ENCODE peak calls at places on chromosomes 4 and X, in six cellular contexts. One of them, this sample, is unnamed. For H3K4me1, the result is how much of the 10 kb centered on the place peaks cover.

GRCh38 chr4:169263791-169264392 is 6.9 kb downstream of the SH3RF1 start:
- DNase-seq in fibroblast of lung: no peak
- DNase-seq in heart left ventricle: no peak
- DNase-seq in gastrocnemius medialis: no peak
- DNase-seq in A549: no peak
- DNase-seq in tibial artery: peak
- DNase-seq in this sample: peak

GRCh38 chr4:56787380-56787779 is 34.1 kb downstream of the SPINK2 start:
- DNase-seq in gastrocnemius medialis: no peak
- DNase-seq in A549: no peak
- DNase-seq in heart left ventricle: no peak
- DNase-seq in tibial artery: no peak
- DNase-seq in fibroblast of lung: peak
- DNase-seq in this sample: no peak

GRCh38 chr4:150321113-150321512 is 242.9 kb downstream of the DCLK2 start:
- DNase-seq in fibroblast of lung: no peak
- DNase-seq in gastrocnemius medialis: no peak
- DNase-seq in A549: no peak
- DNase-seq in heart left ventricle: no peak
- DNase-seq in tibial artery: no peak
- DNase-seq in this sample: no peak

GRCh38 chr4:150943831-150944230 is 71.3 kb downstream of the LRBA start:
- DNase-seq in heart left ventricle: no peak
- DNase-seq in tibial artery: no peak
- DNase-seq in A549: no peak
- DNase-seq in fibroblast of lung: no peak
- DNase-seq in gastrocnemius medialis: no peak
- DNase-seq in this sample: no peak

GRCh38 chr4:74631988-74632387 is 162.3 kb downstream of the BTC start:
- DNase-seq in heart left ventricle: no peak
- DNase-seq in fibroblast of lung: no peak
- DNase-seq in gastrocnemius medialis: no peak
- DNase-seq in A549: no peak
- DNase-seq in tibial artery: no peak
- DNase-seq in this sample: no peak

GRCh38 chr4:93710847-93711430 is 117.6 kb upstream of the ATOH1 start:
- DNase-seq in tibial artery: no peak
- DNase-seq in heart left ventricle: no peak
- DNase-seq in A549: no peak
- DNase-seq in gastrocnemius medialis: no peak
- DNase-seq in fibroblast of lung: no peak
- DNase-seq in this sample: peak

GRCh38 chrX:39819921-39820849 is 277.6 kb downstream of the BCOR start:
- DNase-seq in A549: no peak
- DNase-seq in heart left ventricle: no peak
- DNase-seq in fibroblast of lung: no peak
- DNase-seq in gastrocnemius medialis: no peak
- DNase-seq in tibial artery: no peak
- DNase-seq in this sample: no peak

GRCh38 chr4:6621556-6621927 is 18.9 kb upstream of the MRFAP1 start:
- DNase-seq in gastrocnemius medialis: no peak
- DNase-seq in A549: no peak
- DNase-seq in fibroblast of lung: no peak
- DNase-seq in heart left ventricle: no peak
- DNase-seq in tibial artery: no peak
- DNase-seq in this sample: no peak

GRCh38 chrX:154358011-154358410 is 16.4 kb downstream of the FLNA start:
- DNase-seq in gastrocnemius medialis: no peak
- DNase-seq in fibroblast of lung: no peak
- DNase-seq in tibial artery: no peak
- DNase-seq in heart left ventricle: no peak
- DNase-seq in A549: no peak
- DNase-seq in this sample: no peak

GRCh38 chr4:153146031-153146430 is 58.2 kb upstream of the TRIM2 start:
- DNase-seq in gastrocnemius medialis: no peak
- DNase-seq in A549: no peak
- DNase-seq in heart left ventricle: no peak
- DNase-seq in tibial artery: no peak
- DNase-seq in fibroblast of lung: no peak
- DNase-seq in this sample: no peak

GRCh38 chrX:130645955-130646583 is 244.3 kb downstream of the RBMX2 start:
- DNase-seq in A549: no peak
- DNase-seq in heart left ventricle: peak
- DNase-seq in tibial artery: no peak
- DNase-seq in fibroblast of lung: peak
- DNase-seq in gastrocnemius medialis: no peak
- DNase-seq in this sample: no peak

GRCh38 chr4:1205641-1206298 is 33.4 kb upstream of the SPON2 start:
- DNase-seq in heart left ventricle: peak
- DNase-seq in A549: no peak
- DNase-seq in gastrocnemius medialis: peak
- DNase-seq in tibial artery: no peak
- DNase-seq in fibroblast of lung: no peak
- DNase-seq in this sample: no peak

GRCh38 chrX:71958281-71958675 is 47.6 kb downstream of the NHSL2 start:
- DNase-seq in A549: no peak
- DNase-seq in tibial artery: no peak
- DNase-seq in heart left ventricle: no peak
- DNase-seq in gastrocnemius medialis: no peak
- DNase-seq in fibroblast of lung: no peak
- DNase-seq in this sample: no peak

GRCh38 chr4:182729527-182729926 is 187.7 kb downstream of the DCTD start:
- DNase-seq in A549: no peak
- DNase-seq in fibroblast of lung: no peak
- DNase-seq in gastrocnemius medialis: no peak
- DNase-seq in tibial artery: no peak
- DNase-seq in heart left ventricle: no peak
- DNase-seq in this sample: no peak

GRCh38 chr4:3135155-3136011 is 60.9 kb downstream of the HTT start:
- DNase-seq in heart left ventricle: no peak
- DNase-seq in fibroblast of lung: no peak
- DNase-seq in tibial artery: no peak
- DNase-seq in A549: no peak
- DNase-seq in gastrocnemius medialis: no peak
- DNase-seq in this sample: no peak

GRCh38 chr4:113435893-113436292 is 325.6 kb downstream of the CAMK2D start:
- DNase-seq in gastrocnemius medialis: no peak
- DNase-seq in heart left ventricle: no peak
- DNase-seq in A549: no peak
- DNase-seq in fibroblast of lung: peak
- DNase-seq in tibial artery: peak
- DNase-seq in this sample: no peak

GRCh38 chr4:42655248-42655647 is 1.7 kb downstream of the ATP8A1 start:
- DNase-seq in heart left ventricle: no peak
- DNase-seq in tibial artery: no peak
- DNase-seq in A549: no peak
- DNase-seq in gastrocnemius medialis: no peak
- DNase-seq in fibroblast of lung: no peak
- DNase-seq in this sample: no peak

GRCh38 chr4:186189656-186190055 is 1.7 kb upstream of the CYP4V2 start:
- DNase-seq in gastrocnemius medialis: no peak
- DNase-seq in A549: no peak
- DNase-seq in heart left ventricle: no peak
- DNase-seq in tibial artery: no peak
- DNase-seq in fibroblast of lung: no peak
- DNase-seq in this sample: no peak

GRCh38 chrX:332496-332860 is 13.9 kb upstream of the GTPBP6 start:
- DNase-seq in tibial artery: no peak
- DNase-seq in fibroblast of lung: no peak
- DNase-seq in A549: no peak
- DNase-seq in heart left ventricle: peak
- DNase-seq in gastrocnemius medialis: no peak
- DNase-seq in this sample: no peak

GRCh38 chr4:119628281-119629141 is at the start of gene PDE5A:
- DNase-seq in tibial artery: peak
- DNase-seq in gastrocnemius medialis: peak
- DNase-seq in heart left ventricle: peak
- DNase-seq in fibroblast of lung: peak
- DNase-seq in A549: peak
- DNase-seq in this sample: peak

GRCh38 chr4:97819314-97819713 is 324.0 kb downstream of the STPG2 start:
- DNase-seq in A549: no peak
- DNase-seq in gastrocnemius medialis: no peak
- DNase-seq in fibroblast of lung: no peak
- DNase-seq in tibial artery: no peak
- DNase-seq in heart left ventricle: no peak
- DNase-seq in this sample: no peak

GRCh38 chr4:2673157-2673556 is 83.0 kb downstream of the TNIP2 start:
- DNase-seq in A549: peak
- DNase-seq in gastrocnemius medialis: no peak
- DNase-seq in fibroblast of lung: peak
- DNase-seq in tibial artery: no peak
- DNase-seq in heart left ventricle: no peak
- DNase-seq in this sample: no peak

GRCh38 chr4:83217721-83218522 is 66.7 kb downstream of the COQ2 start:
- DNase-seq in heart left ventricle: no peak
- DNase-seq in fibroblast of lung: no peak
- DNase-seq in gastrocnemius medialis: no peak
- DNase-seq in tibial artery: no peak
- DNase-seq in A549: no peak
- DNase-seq in this sample: no peak

GRCh38 chrX:1481636-1482529 is 29.2 kb upstream of the ASMTL start:
- DNase-seq in gastrocnemius medialis: peak
- DNase-seq in A549: peak
- DNase-seq in tibial artery: peak
- DNase-seq in fibroblast of lung: peak
- DNase-seq in heart left ventricle: peak
- DNase-seq in this sample: peak

GRCh38 chrX:1476682-1477081 is 24.0 kb upstream of the ASMTL start:
- DNase-seq in A549: no peak
- DNase-seq in gastrocnemius medialis: no peak
- DNase-seq in heart left ventricle: peak
- DNase-seq in fibroblast of lung: no peak
- DNase-seq in tibial artery: no peak
- DNase-seq in this sample: no peak

GRCh38 chrX:1477229-1477628 is 24.5 kb upstream of the ASMTL start:
- DNase-seq in fibroblast of lung: no peak
- DNase-seq in tibial artery: no peak
- DNase-seq in heart left ventricle: no peak
- DNase-seq in A549: no peak
- DNase-seq in gastrocnemius medialis: no peak
- DNase-seq in this sample: no peak

GRCh38 chrX:1477801-1478458 is 25.2 kb upstream of the ASMTL start:
- DNase-seq in A549: no peak
- DNase-seq in heart left ventricle: peak
- DNase-seq in fibroblast of lung: no peak
- DNase-seq in gastrocnemius medialis: no peak
- DNase-seq in tibial artery: no peak
- DNase-seq in this sample: no peak

DNA sequence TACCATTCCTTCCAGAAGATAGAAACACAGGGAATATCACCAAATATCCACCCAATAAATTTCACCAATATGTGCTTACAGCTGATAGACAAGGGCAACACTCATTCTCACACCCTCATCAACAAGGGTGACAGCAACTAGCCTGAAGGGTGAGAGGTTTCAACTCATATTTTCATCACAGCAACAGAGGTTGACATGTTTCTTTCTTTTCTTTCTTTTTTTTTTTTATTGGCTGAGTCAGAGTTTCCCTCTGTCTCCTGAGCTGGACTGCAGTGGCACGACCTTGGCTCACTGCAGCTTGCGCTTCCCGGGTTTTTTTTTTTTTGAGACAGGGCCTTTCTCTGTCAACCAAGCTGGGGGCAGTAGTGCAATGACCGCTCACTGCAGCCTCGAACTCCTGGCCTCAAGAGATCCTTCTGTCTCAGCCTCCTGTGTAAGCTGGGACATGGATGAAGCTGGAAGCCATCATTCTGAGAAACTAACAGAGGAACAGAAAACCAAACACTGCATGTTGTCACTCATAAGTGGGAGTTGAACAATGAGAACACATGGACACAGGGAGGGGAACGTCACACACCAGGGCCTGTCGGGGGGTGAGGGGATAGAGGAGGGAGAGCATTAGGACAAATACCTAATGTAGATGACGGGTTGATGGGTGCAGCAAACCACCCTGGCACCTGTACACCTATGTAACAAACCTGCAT is 27.5 kb upstream of the ASMTL start:
- DNase-seq in tibial artery: peak
- DNase-seq in A549: no peak
- DNase-seq in heart left ventricle: peak
- DNase-seq in fibroblast of lung: no peak
- DNase-seq in gastrocnemius medialis: no peak
- DNase-seq in this sample: no peak
- H3K4me1 ChIP-seq in tibial artery: under half
- H3K4me1 ChIP-seq in A549: under half
- H3K4me1 ChIP-seq in heart left ventricle: under half
- H3K4me1 ChIP-seq in fibroblast of lung: under half
- H3K4me1 ChIP-seq in gastrocnemius medialis: under half
- H3K4me1 ChIP-seq in this sample: under half

GRCh38 chr4:47427936-47428335 is 35.6 kb downstream of the COMMD8 start:
- DNase-seq in fibroblast of lung: no peak
- DNase-seq in heart left ventricle: no peak
- DNase-seq in gastrocnemius medialis: no peak
- DNase-seq in A549: no peak
- DNase-seq in tibial artery: no peak
- DNase-seq in this sample: no peak
- H3K27ac ChIP-seq in fibroblast of lung: no peak
- H3K27ac ChIP-seq in heart left ventricle: no peak
- H3K27ac ChIP-seq in gastrocnemius medialis: no peak
- H3K27ac ChIP-seq in A549: no peak
- H3K27ac ChIP-seq in tibial artery: no peak
- H3K27ac ChIP-seq in this sample: no peak

DNA sequence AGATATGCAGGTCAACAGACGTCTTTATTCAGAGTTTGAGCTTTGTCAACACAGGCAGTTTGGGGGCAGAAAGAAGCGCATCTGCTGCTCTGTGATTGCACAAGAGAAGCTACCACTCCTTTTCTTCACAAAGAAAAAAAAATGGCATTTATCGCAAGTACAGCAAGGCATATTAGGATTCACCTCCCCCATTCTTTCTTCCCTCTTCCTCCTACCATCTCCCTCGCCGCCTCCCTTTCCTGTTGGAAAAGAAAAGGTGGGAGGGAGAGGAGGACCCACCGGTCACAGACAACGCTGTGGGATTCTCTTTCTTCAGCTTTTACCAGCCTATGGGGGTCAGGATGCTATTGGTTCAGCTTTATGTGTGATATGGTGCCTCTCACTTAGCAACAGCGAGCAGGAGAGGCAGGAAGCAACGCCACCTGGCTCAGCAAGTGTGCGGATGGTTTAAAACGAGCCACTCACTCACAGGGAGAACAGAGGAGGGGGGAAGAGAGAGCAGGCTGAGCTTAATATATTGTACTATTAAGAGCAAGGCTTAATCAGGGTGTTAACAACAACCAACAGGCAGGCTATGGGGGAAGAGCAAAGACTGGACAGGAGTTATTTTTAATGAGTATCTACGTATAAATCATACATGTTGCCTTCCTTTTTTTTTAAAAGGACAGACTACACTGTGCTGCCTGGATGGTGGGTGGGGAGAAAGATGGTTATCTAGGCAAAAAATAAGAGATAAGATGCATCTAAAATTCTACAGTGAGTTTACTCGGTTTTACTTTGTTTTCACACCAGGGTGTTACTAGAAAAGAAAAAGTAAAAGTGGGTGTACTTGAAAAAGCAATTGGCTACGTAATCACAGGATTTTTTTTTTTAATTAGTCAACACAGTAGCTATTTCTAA is 104.7 kb downstream of the MAML3 start:
- DNase-seq in fibroblast of lung: peak
- DNase-seq in heart left ventricle: no peak
- DNase-seq in A549: peak
- DNase-seq in tibial artery: peak
- DNase-seq in gastrocnemius medialis: no peak
- DNase-seq in this sample: peak
- H3K4me1 ChIP-seq in fibroblast of lung: under half
- H3K4me1 ChIP-seq in heart left ventricle: under half
- H3K4me1 ChIP-seq in A549: half or more
- H3K4me1 ChIP-seq in tibial artery: under half
- H3K4me1 ChIP-seq in gastrocnemius medialis: under half
- H3K4me1 ChIP-seq in this sample: under half

GRCh38 chr4:69800599-69800998 is 40.2 kb upstream of the SULT1B1 start:
- DNase-seq in heart left ventricle: no peak
- DNase-seq in gastrocnemius medialis: no peak
- DNase-seq in A549: no peak
- DNase-seq in tibial artery: no peak
- DNase-seq in fibroblast of lung: no peak
- DNase-seq in this sample: no peak
- H3K27ac ChIP-seq in heart left ventricle: no peak
- H3K27ac ChIP-seq in gastrocnemius medialis: no peak
- H3K27ac ChIP-seq in A549: no peak
- H3K27ac ChIP-seq in tibial artery: no peak
- H3K27ac ChIP-seq in fibroblast of lung: no peak
- H3K27ac ChIP-seq in this sample: no peak